ENCODE peak calls at places on chromosomes 5 and 9, in nine cellular contexts. F, D, E, U, B, H, P, S and N are unnamed samples.
A peak's percentile ranks its signal among the peaks of the same experiment; 100 is the strongest.

GRCh38 chr9:94801685-94802084 is 75.2 kb downstream of the AOPEP start:
- DNase-seq in B (no peak), D (no peak), E (no peak), F (no peak), P (no peak), S (peak; percentile 32), H (no peak), U (no peak), N (no peak)

GRCh38 chr5:54217826-54218503 is 92.4 kb downstream of the ARL15 start:
- DNase-seq in H (peak; percentile 73), P (no peak), S (peak; percentile 90), F (no peak), B (peak; percentile 25), D (peak; percentile 75), E (peak; percentile 57), U (no peak), N (peak; percentile 72)

GRCh38 chr9:82490019-82490499 is 501.5 kb downstream of the SPATA31D1 start:
- DNase-seq in E (no peak), H (peak; percentile 47), B (no peak), S (peak; percentile 36), U (no peak), P (no peak), F (no peak), D (no peak), N (peak; percentile 96)

GRCh38 chr5:39520232-39520572 is 95.4 kb upstream of the DAB2 start:
- DNase-seq in U (no peak), E (no peak), D (peak; percentile 19), S (peak; percentile 96), B (no peak), F (no peak), H (peak; percentile 89), P (no peak), N (no peak)

GRCh38 chr9:1008256-1008655 is 31.8 kb downstream of the DMRT3 start:
- DNase-seq in P (no peak), U (no peak), D (no peak), H (no peak), S (peak; percentile 7), E (no peak), F (no peak), B (no peak), N (no peak)

GRCh38 chr5:159515909-159516415 is 185.7 kb upstream of the IL12B start:
- DNase-seq in U (peak; percentile 52), P (peak; percentile 82), D (peak; percentile 69), E (peak; percentile 79), S (peak; percentile 66), F (peak; percentile 72), H (peak; percentile 58), B (peak; percentile 79), N (peak; percentile 80)

GRCh38 chr5:133396187-133396621 is 216.1 kb downstream of the FSTL4 start:
- DNase-seq in S (no peak), B (no peak), P (no peak), F (no peak), D (no peak), E (no peak), U (no peak), H (no peak), N (no peak)

GRCh38 chr9:114017741-114018715 is 60.1 kb downstream of the AMBP start:
- DNase-seq in U (peak; percentile 9), P (peak; percentile 6), H (no peak), F (no peak), D (no peak), S (no peak), E (peak; percentile 1), B (no peak), N (no peak)

GRCh38 chr9:137029058-137029922 is 1.3 kb upstream of the ABCA2 start:
- DNase-seq in P (peak; percentile 79), D (peak; percentile 83), H (peak; percentile 75), U (peak; percentile 79), B (peak; percentile 80), E (peak; percentile 88), S (peak; percentile 56), F (peak; percentile 85), N (peak; percentile 78)

GRCh38 chr5:103867857-103868598 is 305.4 kb upstream of the NUDT12 start:
- DNase-seq in F (no peak), U (no peak), D (no peak), B (no peak), H (peak; percentile 69), S (no peak), P (no peak), E (no peak), N (no peak)

GRCh38 chr9:134332841-134333233 is 6.6 kb downstream of the RXRA start:
- DNase-seq in B (no peak), H (no peak), S (no peak), F (no peak), P (no peak), E (no peak), U (no peak), D (no peak), N (no peak)

GRCh38 chr9:117917873-117918272 is 213.7 kb downstream of the TLR4 start:
- DNase-seq in U (no peak), P (no peak), F (no peak), H (no peak), B (no peak), S (no peak), D (no peak), E (no peak), N (no peak)

GRCh38 chr9:35650341-35651158 is at the start of gene SIT1:
- DNase-seq in S (no peak), H (no peak), F (peak; percentile 27), B (peak; percentile 45), P (peak; percentile 48), D (no peak), U (no peak), E (no peak), N (no peak)

GRCh38 chr9:80030801-80031200 is 459.0 kb downstream of the TLE4 start:
- DNase-seq in F (no peak), H (no peak), E (no peak), D (no peak), P (no peak), U (no peak), B (no peak), S (no peak), N (no peak)

GRCh38 chr5:95995947-95996489 is 34.4 kb upstream of the ELL2 start:
- DNase-seq in U (no peak), E (no peak), D (no peak), B (no peak), F (no peak), H (no peak), S (no peak), P (no peak), N (no peak)

GRCh38 chr9:33476503-33476902 is 2.8 kb upstream of the NOL6 start:
- DNase-seq in U (no peak), H (no peak), S (no peak), E (no peak), D (no peak), B (no peak), F (no peak), P (no peak), N (no peak)

GRCh38 chr9:92328225-92328624 is 2.5 kb downstream of the CENPP start:
- DNase-seq in E (no peak), B (no peak), U (no peak), F (no peak), S (peak; percentile 77), H (peak; percentile 70), P (no peak), D (peak; percentile 57), N (peak; percentile 53)

GRCh38 chr5:102450313-102450990 is 48.3 kb downstream of the SLCO6A1 start:
- DNase-seq in B (no peak), P (no peak), F (no peak), E (no peak), U (no peak), H (peak; percentile 54), D (no peak), S (peak; percentile 0), N (no peak)

GRCh38 chr5:146653560-146653959 is 137.6 kb upstream of the GPR151 start:
- DNase-seq in S (no peak), U (no peak), H (no peak), F (no peak), B (no peak), D (no peak), E (no peak), P (no peak), N (no peak)

GRCh38 chr5:41598011-41598410 is 87.6 kb upstream of the PLCXD3 start:
- DNase-seq in B (no peak), S (peak; percentile 59), F (no peak), D (no peak), H (no peak), P (no peak), U (no peak), E (no peak), N (no peak)

GRCh38 chr5:176447538-176447981 is 625 bp upstream of the FAF2 start:
- DNase-seq in U (no peak), S (no peak), F (no peak), D (no peak), E (no peak), H (no peak), B (no peak), P (no peak), N (peak; percentile 53)

GRCh38 chr5:78699565-78700143 is 51.1 kb upstream of the LHFPL2 start:
- DNase-seq in P (no peak), E (no peak), B (no peak), U (no peak), D (peak; percentile 83), H (peak; percentile 100), F (no peak), S (peak; percentile 93), N (peak; percentile 95)

GRCh38 chr5:36305571-36306326 is 4.0 kb upstream of the RANBP3L start:
- DNase-seq in F (peak; percentile 24), S (peak; percentile 68), P (peak; percentile 24), B (peak; percentile 12), U (no peak), E (peak; percentile 21), H (peak; percentile 60), D (peak; percentile 42), N (peak; percentile 37)